ENCODE peak calls at places on chromosomes 1 and 21, in ten cellular contexts. One of them, this sample, is unnamed. For H3K27me3, the result is how much of the 10 kb centered on the place peaks cover.

GRCh38 chr1:10530281-10530740 is 55.6 kb downstream of the PEX14 start:
- DNase-seq in right atrium auricular region: no peak
- DNase-seq in keratinocyte: no peak
- DNase-seq in upper lobe of right lung: peak
- DNase-seq in colonic mucosa: no peak
- DNase-seq in heart left ventricle: peak
- DNase-seq in lower lobe of right lung: peak
- DNase-seq in tibial artery: no peak
- DNase-seq in CD8-positive, alpha-beta T cell: no peak
- DNase-seq in HL-60: no peak
- DNase-seq in this sample: no peak

GRCh38 chr1:209208648-209209047 is 374.9 kb upstream of the CAMK1G start:
- DNase-seq in upper lobe of right lung: no peak
- DNase-seq in right atrium auricular region: no peak
- DNase-seq in heart left ventricle: no peak
- DNase-seq in tibial artery: no peak
- DNase-seq in colonic mucosa: no peak
- DNase-seq in HL-60: no peak
- DNase-seq in lower lobe of right lung: no peak
- DNase-seq in keratinocyte: no peak
- DNase-seq in CD8-positive, alpha-beta T cell: no peak
- DNase-seq in this sample: no peak

GRCh38 chr1:20197329-20197791 is 11.0 kb upstream of the PLA2G2C start:
- DNase-seq in colonic mucosa: peak
- DNase-seq in CD8-positive, alpha-beta T cell: no peak
- DNase-seq in tibial artery: no peak
- DNase-seq in right atrium auricular region: no peak
- DNase-seq in lower lobe of right lung: no peak
- DNase-seq in keratinocyte: no peak
- DNase-seq in upper lobe of right lung: peak
- DNase-seq in HL-60: no peak
- DNase-seq in heart left ventricle: no peak
- DNase-seq in this sample: no peak

GRCh38 chr1:226649780-226650179 is 89.3 kb downstream of the ITPKB start:
- DNase-seq in CD8-positive, alpha-beta T cell: peak
- DNase-seq in keratinocyte: no peak
- DNase-seq in heart left ventricle: no peak
- DNase-seq in colonic mucosa: no peak
- DNase-seq in tibial artery: peak
- DNase-seq in HL-60: no peak
- DNase-seq in right atrium auricular region: no peak
- DNase-seq in upper lobe of right lung: no peak
- DNase-seq in lower lobe of right lung: peak
- DNase-seq in this sample: peak

GRCh38 chr21:21730524-21730923 is 732.3 kb downstream of the NCAM2 start:
- DNase-seq in upper lobe of right lung: no peak
- DNase-seq in heart left ventricle: no peak
- DNase-seq in lower lobe of right lung: no peak
- DNase-seq in right atrium auricular region: no peak
- DNase-seq in CD8-positive, alpha-beta T cell: no peak
- DNase-seq in keratinocyte: no peak
- DNase-seq in tibial artery: no peak
- DNase-seq in HL-60: no peak
- DNase-seq in colonic mucosa: no peak
- DNase-seq in this sample: no peak

GRCh38 chr21:38917045-38917774 is 111.5 kb downstream of the ETS2 start:
- DNase-seq in upper lobe of right lung: no peak
- DNase-seq in keratinocyte: no peak
- DNase-seq in lower lobe of right lung: no peak
- DNase-seq in CD8-positive, alpha-beta T cell: no peak
- DNase-seq in heart left ventricle: no peak
- DNase-seq in right atrium auricular region: no peak
- DNase-seq in HL-60: no peak
- DNase-seq in tibial artery: no peak
- DNase-seq in colonic mucosa: no peak
- DNase-seq in this sample: no peak

GRCh38 chr1:1620433-1621139 is 5.3 kb downstream of the MIB2 start:
- DNase-seq in upper lobe of right lung: no peak
- DNase-seq in keratinocyte: no peak
- DNase-seq in tibial artery: no peak
- DNase-seq in CD8-positive, alpha-beta T cell: no peak
- DNase-seq in colonic mucosa: no peak
- DNase-seq in lower lobe of right lung: no peak
- DNase-seq in right atrium auricular region: no peak
- DNase-seq in HL-60: no peak
- DNase-seq in heart left ventricle: peak
- DNase-seq in this sample: no peak

GRCh38 chr1:43853161-43853921 is 80.3 kb upstream of the ARTN start:
- DNase-seq in tibial artery: peak
- DNase-seq in CD8-positive, alpha-beta T cell: peak
- DNase-seq in heart left ventricle: peak
- DNase-seq in colonic mucosa: peak
- DNase-seq in HL-60: peak
- DNase-seq in keratinocyte: no peak
- DNase-seq in lower lobe of right lung: peak
- DNase-seq in right atrium auricular region: no peak
- DNase-seq in upper lobe of right lung: peak
- DNase-seq in this sample: no peak

GRCh38 chr1:210437781-210438180 is 109.1 kb downstream of the HHAT start:
- DNase-seq in heart left ventricle: no peak
- DNase-seq in keratinocyte: no peak
- DNase-seq in colonic mucosa: no peak
- DNase-seq in tibial artery: no peak
- DNase-seq in HL-60: no peak
- DNase-seq in CD8-positive, alpha-beta T cell: no peak
- DNase-seq in right atrium auricular region: no peak
- DNase-seq in upper lobe of right lung: no peak
- DNase-seq in lower lobe of right lung: no peak
- DNase-seq in this sample: no peak

GRCh38 chr1:106998431-106999002 is 58.0 kb upstream of the PRMT6 start:
- DNase-seq in right atrium auricular region: no peak
- DNase-seq in CD8-positive, alpha-beta T cell: no peak
- DNase-seq in colonic mucosa: peak
- DNase-seq in tibial artery: no peak
- DNase-seq in heart left ventricle: no peak
- DNase-seq in keratinocyte: peak
- DNase-seq in upper lobe of right lung: no peak
- DNase-seq in HL-60: no peak
- DNase-seq in lower lobe of right lung: no peak
- DNase-seq in this sample: no peak
- H3K27ac ChIP-seq in right atrium auricular region: no peak
- H3K27ac ChIP-seq in CD8-positive, alpha-beta T cell: no peak
- H3K27ac ChIP-seq in colonic mucosa: no peak
- H3K27ac ChIP-seq in tibial artery: no peak
- H3K27ac ChIP-seq in heart left ventricle: no peak
- H3K27ac ChIP-seq in keratinocyte: peak
- H3K27ac ChIP-seq in upper lobe of right lung: no peak
- H3K27ac ChIP-seq in HL-60: no peak
- H3K27ac ChIP-seq in lower lobe of right lung: no peak
- H3K27ac ChIP-seq in this sample: no peak

GRCh38 chr1:202654079-202654478 is 56.2 kb downstream of the SYT2 start:
- DNase-seq in keratinocyte: no peak
- DNase-seq in lower lobe of right lung: no peak
- DNase-seq in HL-60: no peak
- DNase-seq in upper lobe of right lung: no peak
- DNase-seq in right atrium auricular region: no peak
- DNase-seq in tibial artery: no peak
- DNase-seq in CD8-positive, alpha-beta T cell: no peak
- DNase-seq in heart left ventricle: no peak
- DNase-seq in colonic mucosa: no peak
- DNase-seq in this sample: no peak
- H3K27me3 ChIP-seq in keratinocyte: under half
- H3K27me3 ChIP-seq in lower lobe of right lung: half or more
- H3K27me3 ChIP-seq in HL-60: under half
- H3K27me3 ChIP-seq in upper lobe of right lung: under half
- H3K27me3 ChIP-seq in right atrium auricular region: under half
- H3K27me3 ChIP-seq in tibial artery: half or more
- H3K27me3 ChIP-seq in CD8-positive, alpha-beta T cell: under half
- H3K27me3 ChIP-seq in heart left ventricle: under half
- H3K27me3 ChIP-seq in colonic mucosa: under half
- H3K27me3 ChIP-seq in this sample: under half

GRCh38 chr1:15401391-15402055 is 8.2 kb upstream of the EFHD2 start:
- DNase-seq in tibial artery: no peak
- DNase-seq in upper lobe of right lung: no peak
- DNase-seq in heart left ventricle: no peak
- DNase-seq in right atrium auricular region: no peak
- DNase-seq in HL-60: no peak
- DNase-seq in colonic mucosa: no peak
- DNase-seq in keratinocyte: no peak
- DNase-seq in lower lobe of right lung: no peak
- DNase-seq in CD8-positive, alpha-beta T cell: no peak
- DNase-seq in this sample: no peak

GRCh38 chr1:15400627-15401026 is 9.1 kb upstream of the EFHD2 start:
- DNase-seq in CD8-positive, alpha-beta T cell: no peak
- DNase-seq in lower lobe of right lung: no peak
- DNase-seq in upper lobe of right lung: no peak
- DNase-seq in keratinocyte: peak
- DNase-seq in tibial artery: no peak
- DNase-seq in colonic mucosa: no peak
- DNase-seq in HL-60: no peak
- DNase-seq in right atrium auricular region: no peak
- DNase-seq in heart left ventricle: no peak
- DNase-seq in this sample: no peak

GRCh38 chr1:15402809-15403450 is 6.8 kb upstream of the EFHD2 start:
- DNase-seq in right atrium auricular region: no peak
- DNase-seq in HL-60: no peak
- DNase-seq in heart left ventricle: no peak
- DNase-seq in lower lobe of right lung: no peak
- DNase-seq in keratinocyte: no peak
- DNase-seq in upper lobe of right lung: no peak
- DNase-seq in colonic mucosa: no peak
- DNase-seq in CD8-positive, alpha-beta T cell: no peak
- DNase-seq in tibial artery: no peak
- DNase-seq in this sample: no peak

GRCh38 chr1:15403962-15404580 is 5.6 kb upstream of the EFHD2 start:
- DNase-seq in tibial artery: no peak
- DNase-seq in HL-60: no peak
- DNase-seq in CD8-positive, alpha-beta T cell: no peak
- DNase-seq in lower lobe of right lung: no peak
- DNase-seq in right atrium auricular region: no peak
- DNase-seq in heart left ventricle: no peak
- DNase-seq in keratinocyte: no peak
- DNase-seq in upper lobe of right lung: no peak
- DNase-seq in colonic mucosa: no peak
- DNase-seq in this sample: no peak

GRCh38 chr1:15399710-15400109 is 10.0 kb upstream of the EFHD2 start:
- DNase-seq in keratinocyte: no peak
- DNase-seq in tibial artery: no peak
- DNase-seq in HL-60: no peak
- DNase-seq in upper lobe of right lung: no peak
- DNase-seq in CD8-positive, alpha-beta T cell: no peak
- DNase-seq in heart left ventricle: no peak
- DNase-seq in right atrium auricular region: no peak
- DNase-seq in lower lobe of right lung: no peak
- DNase-seq in colonic mucosa: no peak
- DNase-seq in this sample: no peak
- TF ChIP-seq CTCF in keratinocyte: no peak
- TF ChIP-seq CTCF in tibial artery: no peak
- TF ChIP-seq CTCF in HL-60: no peak
- TF ChIP-seq CTCF in upper lobe of right lung: no peak
- TF ChIP-seq CTCF in CD8-positive, alpha-beta T cell: no peak
- TF ChIP-seq CTCF in heart left ventricle: no peak
- TF ChIP-seq CTCF in right atrium auricular region: no peak
- TF ChIP-seq CTCF in lower lobe of right lung: no peak
- TF ChIP-seq CTCF in colonic mucosa: no peak
- TF ChIP-seq CTCF in this sample: no peak

GRCh38 chr1:203097001-203097400 is 11.2 kb upstream of the MYOG start:
- DNase-seq in HL-60: no peak
- DNase-seq in CD8-positive, alpha-beta T cell: no peak
- DNase-seq in upper lobe of right lung: no peak
- DNase-seq in tibial artery: no peak
- DNase-seq in colonic mucosa: no peak
- DNase-seq in lower lobe of right lung: no peak
- DNase-seq in right atrium auricular region: no peak
- DNase-seq in keratinocyte: no peak
- DNase-seq in heart left ventricle: no peak
- DNase-seq in this sample: no peak

GRCh38 chr1:203093754-203094410 is 8.1 kb upstream of the MYOG start:
- DNase-seq in HL-60: no peak
- DNase-seq in lower lobe of right lung: no peak
- DNase-seq in keratinocyte: peak
- DNase-seq in heart left ventricle: no peak
- DNase-seq in CD8-positive, alpha-beta T cell: no peak
- DNase-seq in colonic mucosa: no peak
- DNase-seq in upper lobe of right lung: no peak
- DNase-seq in tibial artery: no peak
- DNase-seq in right atrium auricular region: no peak
- DNase-seq in this sample: no peak

GRCh38 chr1:203095061-203095690 is 9.4 kb upstream of the MYOG start:
- DNase-seq in right atrium auricular region: no peak
- DNase-seq in keratinocyte: no peak
- DNase-seq in heart left ventricle: no peak
- DNase-seq in upper lobe of right lung: no peak
- DNase-seq in CD8-positive, alpha-beta T cell: no peak
- DNase-seq in tibial artery: no peak
- DNase-seq in lower lobe of right lung: no peak
- DNase-seq in colonic mucosa: no peak
- DNase-seq in HL-60: no peak
- DNase-seq in this sample: no peak

GRCh38 chr1:203099121-203099520 is 13.3 kb upstream of the MYOG start:
- DNase-seq in heart left ventricle: no peak
- DNase-seq in CD8-positive, alpha-beta T cell: no peak
- DNase-seq in HL-60: no peak
- DNase-seq in colonic mucosa: no peak
- DNase-seq in tibial artery: no peak
- DNase-seq in upper lobe of right lung: no peak
- DNase-seq in right atrium auricular region: peak
- DNase-seq in keratinocyte: no peak
- DNase-seq in lower lobe of right lung: no peak
- DNase-seq in this sample: no peak

GRCh38 chr1:203096566-203096965 is 10.8 kb upstream of the MYOG start:
- DNase-seq in HL-60: no peak
- DNase-seq in right atrium auricular region: no peak
- DNase-seq in CD8-positive, alpha-beta T cell: no peak
- DNase-seq in keratinocyte: no peak
- DNase-seq in lower lobe of right lung: no peak
- DNase-seq in tibial artery: no peak
- DNase-seq in upper lobe of right lung: no peak
- DNase-seq in heart left ventricle: no peak
- DNase-seq in colonic mucosa: no peak
- DNase-seq in this sample: no peak
- H3K27ac ChIP-seq in HL-60: no peak
- H3K27ac ChIP-seq in right atrium auricular region: no peak
- H3K27ac ChIP-seq in CD8-positive, alpha-beta T cell: no peak
- H3K27ac ChIP-seq in keratinocyte: no peak
- H3K27ac ChIP-seq in lower lobe of right lung: no peak
- H3K27ac ChIP-seq in tibial artery: no peak
- H3K27ac ChIP-seq in upper lobe of right lung: no peak
- H3K27ac ChIP-seq in heart left ventricle: no peak
- H3K27ac ChIP-seq in colonic mucosa: no peak
- H3K27ac ChIP-seq in this sample: no peak

GRCh38 chr1:183423541-183423940 is 5.4 kb upstream of the NMNAT2 start:
- DNase-seq in CD8-positive, alpha-beta T cell: no peak
- DNase-seq in right atrium auricular region: no peak
- DNase-seq in colonic mucosa: no peak
- DNase-seq in lower lobe of right lung: no peak
- DNase-seq in heart left ventricle: no peak
- DNase-seq in keratinocyte: no peak
- DNase-seq in HL-60: no peak
- DNase-seq in tibial artery: no peak
- DNase-seq in upper lobe of right lung: no peak
- DNase-seq in this sample: no peak
- H3K27me3 ChIP-seq in CD8-positive, alpha-beta T cell: under half
- H3K27me3 ChIP-seq in right atrium auricular region: under half
- H3K27me3 ChIP-seq in colonic mucosa: under half
- H3K27me3 ChIP-seq in lower lobe of right lung: under half
- H3K27me3 ChIP-seq in heart left ventricle: under half
- H3K27me3 ChIP-seq in keratinocyte: under half
- H3K27me3 ChIP-seq in HL-60: under half
- H3K27me3 ChIP-seq in tibial artery: under half
- H3K27me3 ChIP-seq in upper lobe of right lung: under half
- H3K27me3 ChIP-seq in this sample: under half